ENCODE peak calls at places on chromosomes 7 and 10, in six cellular contexts. M is A549, F is endothelial cell of umbilical vein, Z is HepG2, L is K562, D is GM12878. A is an unnamed sample.

GRCh38 chr7:104956753-104957450 is 57.1 kb upstream of the KMT2E start:
- DNase-seq in M (no peak), F (no peak), Z (no peak), L (no peak), D (peak; percentile 77), A (peak; percentile 95)

GRCh38 chr10:44385423-44385725 is 477 bp upstream of the CXCL12 start:
- DNase-seq in M (no peak), F (no peak), Z (no peak), L (no peak), D (no peak), A (no peak)

GRCh38 chr10:83522456-83522855 is 616.9 kb upstream of the GHITM start:
- DNase-seq in M (no peak), F (no peak), Z (no peak), L (no peak), D (no peak), A (no peak)

GRCh38 chr7:2757904-2758672 is 70.1 kb downstream of the AMZ1 start:
- DNase-seq in M (peak; percentile 97), F (peak; percentile 93), Z (peak; percentile 90), L (peak; percentile 94), D (peak; percentile 78), A (peak; percentile 98)

GRCh38 chr7:95693551-95694333 is 78.6 kb upstream of the DYNC1I1 start:
- DNase-seq in M (peak; percentile 25), F (no peak), Z (no peak), L (no peak), D (no peak), A (peak; percentile 12)

GRCh38 chr10:97796651-97797050 is 24.9 kb upstream of the SFRP5 start:
- DNase-seq in M (no peak), F (no peak), Z (no peak), L (no peak), D (no peak), A (no peak)

GRCh38 chr7:105346593-105347322 is 42.0 kb downstream of the SRPK2 start:
- DNase-seq in M (no peak), F (no peak), Z (no peak), L (no peak), D (no peak), A (peak; percentile 87)

GRCh38 chr7:47581442-47581820 is 480 bp downstream of the TNS3 start:
- DNase-seq in M (no peak), F (no peak), Z (no peak), L (no peak), D (no peak), A (no peak)

GRCh38 chr7:133560900-133561299 is 308.0 kb downstream of the EXOC4 start:
- DNase-seq in M (no peak), F (no peak), Z (no peak), L (no peak), D (no peak), A (no peak)

GRCh38 chr7:25944777-25945176 is 207.2 kb upstream of the NFE2L3 start:
- DNase-seq in M (no peak), F (no peak), Z (no peak), L (no peak), D (no peak), A (no peak)

GRCh38 chr7:142371586-142372377 is 113.9 kb upstream of the PRSS58 start:
- DNase-seq in M (no peak), F (no peak), Z (no peak), L (no peak), D (no peak), A (peak; percentile 33)

GRCh38 chr7:6271091-6271658 is 1.2 kb downstream of the CYTH3 start:
- DNase-seq in M (peak; percentile 78), F (peak; percentile 61), Z (no peak), L (no peak), D (no peak), A (peak; percentile 49)

GRCh38 chr7:39987641-39988347 is 37.7 kb downstream of the CDK13 start:
- DNase-seq in M (no peak), F (no peak), Z (no peak), L (no peak), D (no peak), A (no peak)

GRCh38 chr7:9091282-9091681 is 657.9 kb downstream of the NXPH1 start:
- DNase-seq in M (no peak), F (no peak), Z (no peak), L (peak; percentile 14), D (no peak), A (peak; percentile 48)

GRCh38 chr10:89213191-89213808 is 6.2 kb upstream of the CH25H start:
- DNase-seq in M (peak; percentile 37), F (peak; percentile 63), Z (peak; percentile 13), L (peak; percentile 34), D (no peak), A (peak; percentile 54)

GRCh38 chr10:17019696-17020095 is 109.9 kb downstream of the CUBN start:
- DNase-seq in M (no peak), F (no peak), Z (no peak), L (no peak), D (no peak), A (no peak)

GRCh38 chr10:12711344-12711708 is 290.2 kb downstream of the CCDC3 start:
- DNase-seq in M (no peak), F (no peak), Z (no peak), L (no peak), D (no peak), A (no peak)

GRCh38 chr10:111035542-111035941 is 41.3 kb upstream of the ADRA2A start:
- DNase-seq in M (no peak), F (no peak), Z (no peak), L (no peak), D (no peak), A (no peak)

GRCh38 chr10:86727459-86727858 is 29.0 kb upstream of the BMPR1A start:
- DNase-seq in M (no peak), F (no peak), Z (no peak), L (no peak), D (no peak), A (no peak)

GRCh38 chr7:134685250-134685649 is 38.6 kb downstream of the BPGM start:
- DNase-seq in M (no peak), F (peak; percentile 57), Z (no peak), L (no peak), D (no peak), A (no peak)

GRCh38 chr7:23467731-23468720 is 2.3 kb downstream of the IGF2BP3 start:
- DNase-seq in M (peak; percentile 62), F (peak; percentile 59), Z (peak; percentile 56), L (peak; percentile 77), D (no peak), A (peak; percentile 90)

GRCh38 chr7:135100856-135101255 is 47.0 kb upstream of the TMEM140 start:
- DNase-seq in M (no peak), F (peak; percentile 17), Z (no peak), L (no peak), D (no peak), A (no peak)

GRCh38 chr7:137871173-137871915 is 24.6 kb upstream of the DGKI start:
- DNase-seq in M (no peak), F (no peak), Z (no peak), L (no peak), D (no peak), A (no peak)

GRCh38 chr7:29289156-29290021 is 94.8 kb downstream of the CHN2 start:
- DNase-seq in M (no peak), F (no peak), Z (peak; percentile 63), L (no peak), D (peak; percentile 33), A (peak; percentile 39)

GRCh38 chr7:90629306-90629918 is 33.3 kb downstream of the CDK14 start:
- DNase-seq in M (peak; percentile 43), F (peak; percentile 75), Z (peak; percentile 46), L (peak; percentile 37), D (peak; percentile 45), A (peak; percentile 79)

GRCh38 chr7:140752533-140752932 is 56.0 kb downstream of the NDUFB2 start:
- DNase-seq in M (no peak), F (no peak), Z (no peak), L (no peak), D (no peak), A (peak; percentile 43)

GRCh38 chr7:42913591-42913990 is 1.7 kb upstream of the C7orf25 start:
- DNase-seq in M (no peak), F (no peak), Z (no peak), L (peak; percentile 30), D (no peak), A (peak; percentile 51)
- TF ChIP-seq MYC in M (no peak), F (no peak), Z (no peak), L (no peak), D (no peak), A (no peak)

GRCh38 chr10:53209941-53210611 is 437.5 kb upstream of the MBL2 start:
- DNase-seq in M (peak; percentile 17), F (peak; percentile 51), Z (peak; percentile 14), L (no peak), D (no peak), A (peak; percentile 25)
- TF ChIP-seq MYC in M (no peak), F (no peak), Z (no peak), L (no peak), D (no peak), A (no peak)

GRCh38 chr7:43071604-43072003 is 40.8 kb upstream of the HECW1 start:
- DNase-seq in M (peak; percentile 19), F (no peak), Z (no peak), L (peak; percentile 78), D (no peak), A (peak; percentile 48)
- TF ChIP-seq MYC in M (no peak), F (no peak), Z (no peak), L (no peak), D (no peak), A (no peak)

DNA sequence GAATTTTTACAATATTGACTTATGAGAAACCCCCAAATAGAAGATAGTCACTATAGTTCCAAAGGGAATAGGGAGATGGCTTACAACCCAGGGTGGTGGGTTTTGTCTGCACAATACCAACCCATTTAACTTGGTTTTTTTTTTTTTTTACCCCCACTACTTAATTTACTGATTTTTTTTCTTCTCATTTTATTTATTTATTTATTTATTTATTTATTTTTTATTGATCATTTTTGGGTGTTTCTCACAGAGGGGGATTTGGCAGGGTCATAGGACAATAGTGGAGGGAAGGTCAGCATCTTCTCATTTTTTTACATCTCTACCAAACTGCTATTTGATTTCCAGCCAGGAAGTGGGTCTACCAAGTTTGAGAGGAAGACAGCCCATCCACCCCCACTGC is 77.9 kb downstream of the FAM204A start:
- DNase-seq in M (no peak), F (no peak), Z (no peak), L (no peak), D (no peak), A (no peak)
- TF ChIP-seq MYC in M (no peak), F (no peak), Z (no peak), L (no peak), D (no peak), A (no peak)

DNA sequence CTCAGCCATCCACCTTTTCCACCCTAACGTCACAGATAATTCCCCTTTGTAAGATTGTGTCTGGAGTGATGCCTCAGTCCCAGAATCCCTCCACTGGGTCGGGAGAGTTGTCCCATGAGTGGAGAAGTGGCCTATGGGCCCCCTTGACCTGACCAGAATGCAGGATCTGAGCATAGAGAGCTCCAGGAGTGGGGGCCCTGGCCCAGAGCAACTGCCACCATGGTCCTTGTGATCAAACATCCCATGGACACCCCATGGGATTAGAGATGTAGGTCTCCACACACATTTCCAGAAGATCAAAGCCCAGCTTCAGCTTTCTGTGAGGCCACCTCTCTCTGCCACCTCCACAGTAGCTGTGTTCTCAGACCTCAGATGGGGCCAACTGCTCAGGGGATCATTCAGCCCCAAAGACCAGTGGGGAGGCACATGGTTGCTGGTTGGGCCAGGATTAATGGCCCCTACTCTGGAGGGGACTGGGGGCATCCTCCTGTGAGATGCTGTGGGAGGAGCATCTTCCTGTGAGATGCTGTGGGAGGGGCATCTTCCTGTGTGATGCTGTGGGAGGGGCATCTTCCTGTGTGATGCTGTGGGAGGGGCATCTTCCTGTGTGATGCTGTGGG is 28.5 kb upstream of the DPYSL4 start:
- DNase-seq in M (no peak), F (no peak), Z (no peak), L (no peak), D (no peak), A (peak; percentile 42)
- TF ChIP-seq MYC in M (no peak), F (no peak), Z (no peak), L (no peak), D (no peak), A (no peak)

A was measured in NB4.